ENCODE peak calls at places on chromosomes 12 and 14, in eight cellular contexts. T is mucosa of descending colon; U is AG04449; G is effector memory CD4-positive, alpha-beta T cell; J is heart left ventricle; W is GM12865; D is transverse colon; Y is cardiac muscle cell. R is an unnamed sample.

GRCh38 chr12:77070382-77071294 is 5.3 kb upstream of the E2F7 start:
- DNase-seq in J (no peak), T (no peak), U (no peak), D (no peak), W (peak; percentile 51), G (no peak), Y (no peak), R (peak; percentile 90)

GRCh38 chr14:92931681-92932447 is 8.9 kb downstream of the CHGA start:
- DNase-seq in T (no peak), J (no peak), W (no peak), D (no peak), U (no peak), Y (no peak), G (no peak), R (no peak)

GRCh38 chr14:74402264-74403251 is 23.5 kb downstream of the SYNDIG1L start:
- DNase-seq in Y (peak; percentile 35), J (no peak), G (no peak), W (peak; percentile 32), T (no peak), D (no peak), U (no peak), R (no peak)

GRCh38 chr12:132186208-132186856 is 42.1 kb downstream of the NOC4L start:
- DNase-seq in G (no peak), T (no peak), W (no peak), D (no peak), Y (no peak), J (no peak), U (no peak), R (no peak)

GRCh38 chr12:66735275-66735674 is 56.4 kb upstream of the GRIP1 start:
- DNase-seq in W (no peak), G (no peak), J (no peak), T (no peak), U (no peak), D (no peak), Y (no peak), R (no peak)

GRCh38 chr14:65098586-65098985 is 3.7 kb downstream of the MAX start:
- DNase-seq in D (no peak), W (peak; percentile 55), J (no peak), Y (no peak), U (no peak), G (no peak), T (no peak), R (peak; percentile 68)

GRCh38 chr12:54232790-54233189 is 44.0 kb upstream of the SMUG1 start:
- DNase-seq in T (no peak), U (peak; percentile 63), W (no peak), D (no peak), J (no peak), G (no peak), Y (no peak), R (no peak)

GRCh38 chr12:119444462-119445044 is 110.0 kb downstream of the CCDC60 start:
- DNase-seq in D (peak; percentile 27), W (peak; percentile 83), G (peak; percentile 6), U (no peak), Y (peak; percentile 77), T (no peak), J (peak; percentile 12), R (peak; percentile 72)

GRCh38 chr14:99821519-99822165 is 28.4 kb downstream of the EML1 start:
- DNase-seq in J (no peak), T (no peak), G (no peak), Y (peak; percentile 57), U (peak; percentile 84), W (no peak), D (no peak), R (peak; percentile 58)

GRCh38 chr14:76741074-76741473 is 20.2 kb upstream of the VASH1 start:
- DNase-seq in U (no peak), Y (no peak), W (no peak), G (no peak), D (no peak), J (no peak), T (no peak), R (no peak)

GRCh38 chr12:1800646-1801284 is 19.6 kb upstream of the LRTM2 start:
- DNase-seq in W (peak; percentile 72), D (peak; percentile 47), U (no peak), G (no peak), Y (peak; percentile 81), T (peak; percentile 44), J (no peak), R (peak; percentile 52)

GRCh38 chr12:9701380-9702154 is 31.3 kb downstream of the CLECL1 start:
- DNase-seq in W (no peak), T (no peak), D (no peak), Y (no peak), J (no peak), U (no peak), G (no peak), R (no peak)
- H3K4me3 ChIP-seq in W (no peak overlapping the region), T (no peak overlapping the region), D (no peak overlapping the region), Y (no peak overlapping the region), J (no peak overlapping the region), U (no peak overlapping the region), G (peak overlapping the region; percentile 1), R (peak overlapping the region; percentile 45)

GRCh38 chr12:106137456-106138278 is 1.1 kb downstream of the NUAK1 start:
- DNase-seq in Y (no peak), D (no peak), W (no peak), J (no peak), G (no peak), U (no peak), T (no peak), R (no peak)

GRCh38 chr12:106134294-106134949 is 4.3 kb downstream of the NUAK1 start:
- DNase-seq in W (no peak), J (no peak), D (no peak), U (no peak), T (no peak), G (no peak), Y (no peak), R (no peak)

GRCh38 chr12:106135781-106136180 is 3.0 kb downstream of the NUAK1 start:
- DNase-seq in W (no peak), U (no peak), J (no peak), Y (no peak), G (no peak), D (no peak), T (no peak), R (no peak)

GRCh38 chr12:106135075-106135474 is 3.7 kb downstream of the NUAK1 start:
- DNase-seq in D (no peak), J (no peak), W (no peak), U (no peak), T (no peak), Y (no peak), G (no peak), R (no peak)

DNA sequence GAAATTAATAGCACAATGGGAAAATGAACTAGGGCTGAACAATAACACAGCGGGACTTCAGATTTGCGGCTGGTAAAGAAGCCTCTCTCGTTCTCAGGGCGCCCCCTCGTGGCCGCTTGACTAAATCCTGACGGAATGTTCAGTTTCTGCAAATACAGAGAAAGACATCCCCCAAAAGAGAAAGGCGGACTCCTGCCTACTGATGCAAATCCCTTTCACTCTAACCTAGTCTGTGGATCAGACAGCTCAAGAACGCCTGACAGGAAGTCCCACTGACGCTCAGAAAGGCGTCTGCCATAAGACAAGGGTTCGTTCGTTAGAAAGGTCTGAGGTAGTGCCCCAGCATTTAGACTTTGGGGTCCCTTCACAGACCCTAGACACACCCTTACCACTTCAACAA is 2.5 kb downstream of the NUAK1 start:
- DNase-seq in T (peak; percentile 78), Y (peak; percentile 93), U (peak; percentile 70), W (peak; percentile 77), G (peak; percentile 45), J (peak; percentile 87), D (peak; percentile 86), R (peak; percentile 52)
- H3K4me3 ChIP-seq in T (no peak overlapping the region), Y (peak overlapping the region; percentile 97), U (peak overlapping the region; percentile 89), W (no peak overlapping the region), G (no peak overlapping the region), J (peak overlapping the region; percentile 94), D (no peak overlapping the region), R (no peak overlapping the region)

GRCh38 chr12:82411561-82412230 is 53.4 kb downstream of the METTL25 start:
- DNase-seq in W (no peak), J (no peak), U (no peak), D (no peak), G (no peak), Y (no peak), T (no peak), R (no peak)

GRCh38 chr12:82406651-82407050 is 48.3 kb downstream of the METTL25 start:
- DNase-seq in Y (no peak), T (no peak), W (no peak), J (no peak), U (no peak), G (no peak), D (no peak), R (no peak)

GRCh38 chr12:82412246-82412645 is 53.9 kb downstream of the METTL25 start:
- DNase-seq in W (no peak), U (no peak), Y (no peak), D (no peak), T (no peak), J (no peak), G (no peak), R (no peak)

DNA sequence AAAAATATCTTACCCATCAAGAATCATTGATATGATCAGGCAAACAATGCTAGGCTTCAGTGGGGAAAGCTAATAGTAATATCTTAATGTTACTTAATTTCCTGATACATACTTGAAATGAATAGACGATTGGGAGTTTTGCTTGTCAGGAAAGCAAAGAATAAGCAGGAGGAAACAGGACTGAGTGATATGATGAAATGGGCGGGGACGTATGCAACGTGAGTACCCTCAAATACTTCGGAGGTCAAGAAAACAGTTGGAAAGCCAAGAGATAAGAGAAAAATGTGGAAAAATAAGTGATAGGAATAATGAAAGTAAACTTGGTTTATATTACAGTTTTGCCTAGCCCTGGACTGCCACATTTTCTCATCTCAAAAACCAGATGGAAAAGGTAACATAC is 49.2 kb downstream of the METTL25 start:
- DNase-seq in Y (no peak), G (no peak), U (no peak), W (no peak), D (no peak), T (no peak), J (no peak), R (no peak)
- H3K4me3 ChIP-seq in Y (no peak overlapping the region), G (no peak overlapping the region), U (no peak overlapping the region), W (no peak overlapping the region), D (no peak overlapping the region), T (no peak overlapping the region), J (no peak overlapping the region), R (no peak overlapping the region)

GRCh38 chr14:54642121-54642520 is 75.2 kb downstream of the SAMD4A start:
- DNase-seq in G (no peak), W (no peak), D (no peak), J (no peak), U (no peak), Y (no peak), T (no peak), R (no peak)
- H3K4me3 ChIP-seq in G (no peak overlapping the region), W (no peak overlapping the region), D (no peak overlapping the region), J (no peak overlapping the region), U (no peak overlapping the region), Y (no peak overlapping the region), T (no peak overlapping the region), R (no peak overlapping the region)

DNA sequence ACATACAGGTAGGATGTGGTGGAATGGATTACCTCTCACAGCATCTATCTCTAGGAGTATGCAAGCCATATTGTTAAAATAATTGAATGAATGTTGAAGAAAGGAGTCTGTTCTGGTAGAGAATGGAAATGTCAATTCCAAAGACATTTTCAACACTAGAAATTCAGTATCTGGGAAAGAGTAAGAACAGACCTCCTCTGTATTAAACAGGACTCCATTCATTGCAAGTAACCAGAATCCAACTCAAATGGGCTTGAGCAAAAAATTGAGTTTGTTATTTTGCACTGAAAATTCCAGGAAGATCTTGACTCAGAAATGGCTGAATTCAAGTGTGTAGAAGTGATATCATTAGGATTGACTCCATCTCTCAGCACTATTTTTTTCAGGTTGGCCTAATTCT is 168.1 kb downstream of the C12orf42 start:
- DNase-seq in D (no peak), T (no peak), W (no peak), Y (no peak), U (no peak), J (no peak), G (no peak), R (no peak)
- H3K4me3 ChIP-seq in D (no peak overlapping the region), T (no peak overlapping the region), W (no peak overlapping the region), Y (no peak overlapping the region), U (no peak overlapping the region), J (no peak overlapping the region), G (no peak overlapping the region), R (no peak overlapping the region)

R was measured in Jurkat, Clone E6-1.